ENCODE peak calls at places on chromosomes 2 and 18, in ten cellular contexts. M, S, V, G, I, N, R, P, D and H are unnamed samples.

GRCh38 chr2:140442319-140442718 is 1662.1 kb upstream of the NXPH2 start:
- DNase-seq in G (no peak), D (no peak), N (no peak), V (no peak), M (no peak), P (peak; percentile 6), R (peak; percentile 65), I (no peak), S (no peak), H (no peak)

GRCh38 chr2:231197741-231198290 is 615 bp upstream of the ARMC9 start:
- DNase-seq in R (no peak), I (no peak), V (no peak), D (no peak), P (no peak), N (no peak), G (no peak), S (no peak), M (no peak), H (no peak)

GRCh38 chr2:233165895-233166661 is 85.4 kb upstream of the ATG16L1 start:
- DNase-seq in N (no peak), P (no peak), V (no peak), R (no peak), D (peak; percentile 28), I (peak; percentile 77), S (no peak), M (peak; percentile 88), G (no peak), H (peak; percentile 61)

GRCh38 chr2:84078466-84078865 is 380.6 kb downstream of the SUCLG1 start:
- DNase-seq in S (no peak), M (no peak), R (no peak), I (no peak), G (no peak), D (no peak), N (no peak), P (no peak), V (no peak), H (no peak)

GRCh38 chr2:128765822-128766221 is 447.2 kb upstream of the HS6ST1 start:
- DNase-seq in P (no peak), M (no peak), G (peak; percentile 25), V (peak; percentile 37), D (no peak), R (no peak), N (no peak), S (no peak), I (no peak), H (no peak)

GRCh38 chr2:241272298-241272721 is 43.2 kb downstream of the HDLBP start:
- DNase-seq in V (peak; percentile 82), G (peak; percentile 67), M (peak; percentile 74), P (no peak), S (peak; percentile 18), R (peak; percentile 55), I (peak; percentile 68), N (peak; percentile 45), D (no peak), H (peak; percentile 58)

GRCh38 chr2:38750011-38750792 is 959 bp downstream of the SRSF7 start:
- DNase-seq in N (peak; percentile 69), S (peak; percentile 45), P (no peak), V (peak; percentile 87), R (peak; percentile 42), M (peak; percentile 73), I (peak; percentile 74), D (no peak), G (peak; percentile 63), H (peak; percentile 67)

GRCh38 chr2:148699830-148700229 is 55.3 kb downstream of the EPC2 start:
- DNase-seq in M (no peak), S (no peak), V (no peak), N (no peak), I (no peak), P (no peak), G (no peak), D (no peak), R (no peak), H (no peak)

GRCh38 chr18:54218299-54218698 is 6.2 kb downstream of the MBD2 start:
- DNase-seq in S (no peak), N (no peak), V (no peak), M (no peak), R (no peak), I (no peak), D (no peak), P (no peak), G (no peak), H (no peak)

GRCh38 chr2:231170058-231170457 is 28.4 kb upstream of the ARMC9 start:
- DNase-seq in P (peak; percentile 19), V (no peak), D (no peak), N (no peak), S (no peak), G (no peak), M (no peak), I (no peak), R (no peak), H (no peak)

GRCh38 chr2:115574667-115575066 is 1132.2 kb downstream of the DPP10 start:
- DNase-seq in G (no peak), V (no peak), I (no peak), N (no peak), S (no peak), R (no peak), D (no peak), P (no peak), M (no peak), H (no peak)

GRCh38 chr18:49685231-49685942 is 123.5 kb downstream of the LIPG start:
- DNase-seq in M (no peak), N (no peak), P (peak; percentile 52), V (no peak), R (no peak), G (no peak), I (no peak), D (no peak), S (no peak), H (peak; percentile 72)

GRCh38 chr2:234178309-234179030 is 128.0 kb downstream of the SPP2 start:
- DNase-seq in I (no peak), V (no peak), S (no peak), P (peak; percentile 58), M (no peak), R (peak; percentile 20), G (peak; percentile 33), D (peak; percentile 46), N (no peak), H (no peak)

GRCh38 chr2:167572895-167573294 is 674.5 kb downstream of the STK39 start:
- DNase-seq in V (no peak), I (no peak), R (no peak), M (no peak), P (no peak), N (no peak), G (no peak), D (no peak), S (no peak), H (no peak)

GRCh38 chr18:13376298-13376840 is 157.8 kb downstream of the LDLRAD4 start:
- DNase-seq in I (no peak), M (no peak), N (no peak), P (peak; percentile 38), R (no peak), D (no peak), S (peak; percentile 46), G (no peak), V (no peak), H (no peak)

GRCh38 chr2:98454500-98455235 is 10.0 kb downstream of the INPP4A start:
- DNase-seq in S (no peak), V (no peak), I (no peak), R (no peak), G (no peak), P (no peak), D (no peak), M (no peak), N (no peak), H (no peak)

GRCh38 chr2:160694631-160695030 is 201.0 kb upstream of the RBMS1 start:
- DNase-seq in I (no peak), G (no peak), V (no peak), S (no peak), M (no peak), D (no peak), P (no peak), R (no peak), N (no peak), H (no peak)

GRCh38 chr2:15561574-15562344 is 625 bp upstream of the NBAS start:
- DNase-seq in D (peak; percentile 25), N (peak; percentile 40), V (no peak), M (no peak), R (peak; percentile 15), G (peak; percentile 47), I (no peak), P (peak; percentile 80), S (peak; percentile 27), H (no peak)

DNA sequence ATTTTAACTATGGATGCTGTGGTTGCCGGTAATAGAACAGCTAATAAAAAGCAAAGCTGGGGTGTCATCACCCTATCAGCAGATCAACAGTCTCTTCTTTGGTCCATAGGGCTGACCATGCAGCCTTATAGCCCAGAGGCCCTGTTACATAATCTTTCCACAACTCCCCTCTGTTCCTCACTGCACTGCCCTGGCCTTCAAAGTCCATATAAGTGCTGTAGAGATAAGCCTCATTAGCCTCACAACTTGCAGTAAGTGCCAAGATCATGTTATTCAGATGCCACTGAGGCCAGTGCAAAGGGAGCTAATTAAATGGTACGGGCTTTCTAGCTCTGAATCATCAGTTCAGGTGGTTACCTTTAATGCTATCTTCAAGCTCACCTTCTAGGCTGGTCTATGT is 89.7 kb upstream of the CXCR4 start:
- DNase-seq in I (no peak), P (no peak), R (no peak), S (no peak), D (no peak), N (no peak), M (no peak), G (no peak), V (no peak), H (no peak)
- H3K4me1 ChIP-seq in I (no peaks in the 10 kb centered on the region), P (no peaks in the 10 kb centered on the region), R (no peaks in the 10 kb centered on the region), S (peaks cover 26% of the 10 kb centered on the region), D (no peaks in the 10 kb centered on the region), N (no peaks in the 10 kb centered on the region), M (peaks cover 19% of the 10 kb centered on the region), G (no peaks in the 10 kb centered on the region), V (no peaks in the 10 kb centered on the region), H (no peaks in the 10 kb centered on the region)

DNA sequence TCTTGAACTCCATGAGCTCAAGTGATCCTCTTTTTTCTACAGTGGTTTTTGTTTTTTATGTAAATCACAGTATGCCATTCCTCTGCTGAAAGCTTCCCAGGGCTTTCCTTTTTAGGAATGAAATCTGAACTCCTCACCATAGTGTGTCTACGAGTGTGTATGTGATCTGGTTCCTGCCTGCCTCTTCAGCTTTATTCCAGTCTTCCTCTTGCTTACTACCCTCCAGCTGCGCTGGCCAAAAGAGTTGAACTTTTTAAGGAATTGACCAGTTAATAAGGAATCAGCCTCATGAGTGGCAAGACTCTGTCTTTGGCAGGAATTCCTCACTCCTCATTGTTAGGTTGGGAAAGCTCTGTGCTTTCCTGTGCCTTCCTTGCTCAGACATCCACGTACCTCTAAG is 4.0 kb downstream of the CCT7 start:
- DNase-seq in S (no peak), D (no peak), R (no peak), G (no peak), P (no peak), M (no peak), N (no peak), V (no peak), I (no peak), H (no peak)
- H3K4me1 ChIP-seq in S (peaks cover 17% of the 10 kb centered on the region), D (peaks cover 24% of the 10 kb centered on the region), R (no peaks in the 10 kb centered on the region), G (peaks cover 12% of the 10 kb centered on the region), P (peaks cover 28% of the 10 kb centered on the region), M (peaks cover 56% of the 10 kb centered on the region), N (peaks cover 9% of the 10 kb centered on the region), V (no peaks in the 10 kb centered on the region), I (peaks cover 51% of the 10 kb centered on the region), H (peaks cover 7% of the 10 kb centered on the region)

GRCh38 chr2:217820066-217820819 is 182.6 kb downstream of the TNS1 start:
- DNase-seq in P (no peak), I (peak; percentile 46), M (peak; percentile 25), D (no peak), N (no peak), V (no peak), G (peak; percentile 90), R (no peak), S (no peak), H (no peak)
- H3K4me1 ChIP-seq in P (peaks cover 18% of the 10 kb centered on the region), I (peaks cover 73% of the 10 kb centered on the region), M (peaks cover 88% of the 10 kb centered on the region), D (no peaks in the 10 kb centered on the region), N (peaks cover 22% of the 10 kb centered on the region), V (no peaks in the 10 kb centered on the region), G (peaks cover 11% of the 10 kb centered on the region), R (no peaks in the 10 kb centered on the region), S (no peaks in the 10 kb centered on the region), H (no peaks in the 10 kb centered on the region)

GRCh38 chr2:36357506-36358316 is 2.1 kb downstream of the CRIM1 start:
- DNase-seq in G (peak; percentile 75), R (no peak), S (peak; percentile 33), V (peak; percentile 83), I (peak; percentile 80), D (peak; percentile 63), P (peak; percentile 83), N (peak; percentile 49), M (no peak), H (no peak)
- H3K4me1 ChIP-seq in G (peaks cover 38% of the 10 kb centered on the region), R (no peaks in the 10 kb centered on the region), S (peaks cover 23% of the 10 kb centered on the region), V (peaks cover 2% of the 10 kb centered on the region), I (peaks cover 51% of the 10 kb centered on the region), D (peaks cover 55% of the 10 kb centered on the region), P (peaks cover 49% of the 10 kb centered on the region), N (no peaks in the 10 kb centered on the region), M (peaks cover 64% of the 10 kb centered on the region), H (peaks cover 8% of the 10 kb centered on the region)